ENCODE peak calls at places on chromosomes 2 and 18, in eight cellular contexts. Z, D, J, H, Y, E, I and M are unnamed samples.

GRCh38 chr2:156017486-156017885 is 315.0 kb downstream of the NR4A2 start:
- DNase-seq in Z (no peak), D (no peak), J (no peak), H (no peak), Y (no peak), E (no peak), I (no peak), M (no peak)

GRCh38 chr18:22789600-22789999 is 143.5 kb upstream of the RBBP8 start:
- DNase-seq in Z (no peak), D (no peak), J (no peak), H (no peak), Y (no peak), E (no peak), I (no peak), M (no peak)

GRCh38 chr2:6254446-6254845 is 562.3 kb downstream of the SOX11 start:
- DNase-seq in Z (no peak), D (no peak), J (peak), H (no peak), Y (no peak), E (no peak), I (no peak), M (no peak)

GRCh38 chr2:165874445-165875039 is 79.0 kb downstream of the TTC21B start:
- DNase-seq in Z (no peak), D (no peak), J (peak), H (peak), Y (peak), E (peak), I (peak), M (no peak)

GRCh38 chr2:169964740-169965139 is 137.5 kb downstream of the UBR3 start:
- DNase-seq in Z (no peak), D (no peak), J (no peak), H (no peak), Y (no peak), E (no peak), I (peak), M (no peak)

GRCh38 chr18:48017625-48018024 is 87.2 kb upstream of the SMAD2 start:
- DNase-seq in Z (no peak), D (no peak), J (no peak), H (no peak), Y (no peak), E (no peak), I (peak), M (no peak)

GRCh38 chr2:10439185-10439879 is 8.8 kb downstream of the ODC1 start:
- DNase-seq in Z (no peak), D (no peak), J (no peak), H (no peak), Y (no peak), E (no peak), I (no peak), M (no peak)

GRCh38 chr2:155852156-155852555 is 480.4 kb downstream of the NR4A2 start:
- DNase-seq in Z (no peak), D (no peak), J (no peak), H (no peak), Y (no peak), E (no peak), I (no peak), M (no peak)

GRCh38 chr18:70454705-70455322 is 166.0 kb downstream of the SOCS6 start:
- DNase-seq in Z (no peak), D (no peak), J (no peak), H (peak), Y (no peak), E (peak), I (peak), M (no peak)

GRCh38 chr2:126358122-126358521 is 297.8 kb upstream of the GYPC start:
- DNase-seq in Z (no peak), D (no peak), J (no peak), H (no peak), Y (no peak), E (no peak), I (no peak), M (no peak)

GRCh38 chr18:59416818-59417217 is 57.8 kb upstream of the LMAN1 start:
- DNase-seq in Z (no peak), D (no peak), J (no peak), H (no peak), Y (no peak), E (no peak), I (no peak), M (no peak)

GRCh38 chr2:225573603-225574002 is 174.1 kb downstream of the NYAP2 start:
- DNase-seq in Z (no peak), D (no peak), J (no peak), H (no peak), Y (no peak), E (no peak), I (no peak), M (no peak)

GRCh38 chr18:44709297-44710117 is 28.8 kb downstream of the SETBP1 start:
- DNase-seq in Z (no peak), D (no peak), J (no peak), H (no peak), Y (no peak), E (peak), I (no peak), M (no peak)

GRCh38 chr2:118774458-118775133 is 72.9 kb downstream of the EN1 start:
- DNase-seq in Z (no peak), D (peak), J (no peak), H (peak), Y (no peak), E (peak), I (peak), M (no peak)

GRCh38 chr2:150672311-150672710 is 184.8 kb upstream of the RND3 start:
- DNase-seq in Z (no peak), D (no peak), J (no peak), H (no peak), Y (no peak), E (no peak), I (no peak), M (no peak)

GRCh38 chr2:187547353-187547979 is 6.8 kb downstream of the TFPI start:
- DNase-seq in Z (peak), D (no peak), J (no peak), H (no peak), Y (no peak), E (no peak), I (peak), M (no peak)

GRCh38 chr2:138309760-138310159 is 191.8 kb upstream of the SPOPL start:
- DNase-seq in Z (no peak), D (no peak), J (no peak), H (no peak), Y (no peak), E (no peak), I (no peak), M (no peak)

GRCh38 chr2:205868773-205869333 is 186.6 kb downstream of the NRP2 start:
- DNase-seq in Z (no peak), D (no peak), J (no peak), H (no peak), Y (no peak), E (peak), I (no peak), M (no peak)

GRCh38 chr18:70234667-70235459 is 29.4 kb upstream of the RTTN start:
- DNase-seq in Z (no peak), D (no peak), J (no peak), H (no peak), Y (no peak), E (no peak), I (peak), M (no peak)

GRCh38 chr2:6031165-6031867 is 339.1 kb downstream of the SOX11 start:
- DNase-seq in Z (no peak), D (no peak), J (no peak), H (no peak), Y (no peak), E (no peak), I (no peak), M (no peak)

GRCh38 chr18:3422905-3423304 is 27.1 kb upstream of the TGIF1 start:
- DNase-seq in Z (no peak), D (no peak), J (no peak), H (no peak), Y (no peak), E (no peak), I (no peak), M (no peak)

GRCh38 chr2:236576053-236576452 is 6.4 kb downstream of the ACKR3 start:
- DNase-seq in Z (no peak), D (no peak), J (no peak), H (peak), Y (no peak), E (no peak), I (no peak), M (no peak)

GRCh38 chr2:191302459-191303155 is 57.4 kb downstream of the MYO1B start:
- DNase-seq in Z (no peak), D (no peak), J (no peak), H (no peak), Y (peak), E (peak), I (no peak), M (no peak)

GRCh38 chr2:144449028-144449406 is 70.9 kb downstream of the ZEB2 start:
- DNase-seq in Z (no peak), D (no peak), J (no peak), H (no peak), Y (no peak), E (no peak), I (no peak), M (no peak)

GRCh38 chr18:68072744-68073143 is 556.2 kb upstream of the DSEL start:
- DNase-seq in Z (no peak), D (no peak), J (no peak), H (no peak), Y (no peak), E (no peak), I (no peak), M (no peak)

GRCh38 chr2:173359231-173359630 is 4.6 kb downstream of the CDCA7 start:
- DNase-seq in Z (no peak), D (no peak), J (no peak), H (no peak), Y (no peak), E (peak), I (no peak), M (no peak)

GRCh38 chr2:121189011-121189410 is 96.0 kb downstream of the TFCP2L1 start:
- DNase-seq in Z (peak), D (no peak), J (no peak), H (no peak), Y (no peak), E (no peak), I (no peak), M (no peak)

GRCh38 chr18:50507120-50507590 is 52.7 kb upstream of the MAPK4 start:
- DNase-seq in Z (no peak), D (no peak), J (peak), H (peak), Y (peak), E (no peak), I (no peak), M (no peak)

GRCh38 chr2:224865016-224865415 is 148.9 kb upstream of the CCDC195 start:
- DNase-seq in Z (no peak), D (no peak), J (no peak), H (no peak), Y (no peak), E (no peak), I (peak), M (no peak)

GRCh38 chr2:1972948-1973347 is 228.6 kb upstream of the PXDN start:
- DNase-seq in Z (no peak), D (no peak), J (no peak), H (no peak), Y (no peak), E (no peak), I (no peak), M (no peak)

GRCh38 chr2:149799296-149799695 is 211.7 kb upstream of the MMADHC start:
- DNase-seq in Z (no peak), D (no peak), J (no peak), H (peak), Y (no peak), E (no peak), I (peak), M (no peak)

GRCh38 chr2:64145760-64146159 is 1.5 kb upstream of the PELI1 start:
- DNase-seq in Z (no peak), D (no peak), J (no peak), H (no peak), Y (no peak), E (no peak), I (no peak), M (no peak)

GRCh38 chr18:25370391-25370790 is 18.4 kb upstream of the ZNF521 start:
- DNase-seq in Z (no peak), D (no peak), J (no peak), H (no peak), Y (no peak), E (no peak), I (no peak), M (no peak)

GRCh38 chr2:85790032-85790431 is 36.2 kb downstream of the ATOH8 start:
- DNase-seq in Z (no peak), D (no peak), J (no peak), H (no peak), Y (no peak), E (no peak), I (no peak), M (no peak)

GRCh38 chr2:9807056-9807455 is 36.2 kb upstream of the TAF1B start:
- DNase-seq in Z (no peak), D (no peak), J (no peak), H (no peak), Y (no peak), E (no peak), I (no peak), M (no peak)

GRCh38 chr2:215950009-215950408 is 63.3 kb downstream of the MREG start:
- DNase-seq in Z (no peak), D (no peak), J (peak), H (no peak), Y (peak), E (peak), I (peak), M (no peak)

GRCh38 chr2:159677654-159678053 is 34.7 kb upstream of the MARCHF7 start:
- DNase-seq in Z (no peak), D (no peak), J (no peak), H (no peak), Y (no peak), E (no peak), I (no peak), M (no peak)